ENCODE peak calls at places on chromosomes 2 and 18, in eight cellular contexts. L, X, D, V, N, Q, O and H are unnamed samples.

GRCh38 chr2:38515155-38516074 is 87.3 kb downstream of the HNRNPLL start:
- DNase-seq in L (no peak), X (peak; percentile 69), D (no peak), V (peak; percentile 79), N (no peak), Q (no peak), O (no peak), H (no peak)

GRCh38 chr2:214628091-214628490 is 181.4 kb downstream of the BARD1 start:
- DNase-seq in L (no peak), X (no peak), D (no peak), V (no peak), N (no peak), Q (no peak), O (no peak), H (no peak)

GRCh38 chr2:127658641-127659407 is 12.9 kb downstream of the GPR17 start:
- DNase-seq in L (no peak), X (no peak), D (no peak), V (no peak), N (no peak), Q (no peak), O (no peak), H (no peak)

GRCh38 chr2:217252181-217252580 is 392.3 kb upstream of the TNP1 start:
- DNase-seq in L (no peak), X (no peak), D (no peak), V (no peak), N (no peak), Q (no peak), O (no peak), H (no peak)

GRCh38 chr2:215432759-215433594 is 2.9 kb downstream of the FN1 start:
- DNase-seq in L (no peak), X (no peak), D (no peak), V (peak; percentile 51), N (no peak), Q (no peak), O (no peak), H (no peak)

GRCh38 chr2:117128471-117128870 is 686.0 kb upstream of the DDX18 start:
- DNase-seq in L (no peak), X (no peak), D (no peak), V (no peak), N (no peak), Q (no peak), O (no peak), H (no peak)

GRCh38 chr2:204282525-204282924 is 262.8 kb upstream of the PARD3B start:
- DNase-seq in L (no peak), X (no peak), D (no peak), V (no peak), N (no peak), Q (no peak), O (no peak), H (no peak)

GRCh38 chr2:209721497-209721896 is 50.1 kb upstream of the UNC80 start:
- DNase-seq in L (no peak), X (no peak), D (no peak), V (peak; percentile 29), N (no peak), Q (no peak), O (no peak), H (no peak)

GRCh38 chr2:215833531-215834162 is 179.7 kb downstream of the MREG start:
- DNase-seq in L (no peak), X (no peak), D (peak; percentile 72), V (peak; percentile 63), N (peak; percentile 6), Q (no peak), O (no peak), H (no peak)

GRCh38 chr18:65365245-65365955 is 385.4 kb upstream of the CDH7 start:
- DNase-seq in L (no peak), X (no peak), D (no peak), V (no peak), N (peak; percentile 68), Q (no peak), O (no peak), H (no peak)

GRCh38 chr2:144215701-144216675 is 303.9 kb downstream of the ZEB2 start:
- DNase-seq in L (no peak), X (no peak), D (no peak), V (no peak), N (peak; percentile 14), Q (no peak), O (no peak), H (no peak)

GRCh38 chr2:49832555-49832954 is 678.2 kb upstream of the FSHR start:
- DNase-seq in L (no peak), X (no peak), D (no peak), V (no peak), N (no peak), Q (no peak), O (no peak), H (no peak)

GRCh38 chr2:25042321-25043240 is 705 bp downstream of the EFR3B start:
- DNase-seq in L (peak; percentile 23), X (peak; percentile 59), D (peak; percentile 54), V (peak; percentile 18), N (no peak), Q (no peak), O (no peak), H (no peak)

GRCh38 chr2:37585982-37586621 is 85.3 kb downstream of the CDC42EP3 start:
- DNase-seq in L (peak; percentile 53), X (peak; percentile 35), D (no peak), V (peak; percentile 95), N (no peak), Q (no peak), O (peak; percentile 77), H (no peak)

GRCh38 chr2:110114007-110114591 is 1.5 kb downstream of the MALL start:
- DNase-seq in L (no peak), X (no peak), D (peak; percentile 14), V (no peak), N (peak; percentile 49), Q (no peak), O (no peak), H (no peak)

GRCh38 chr2:174974131-174974530 is 31.1 kb downstream of the CHN1 start:
- DNase-seq in L (no peak), X (no peak), D (no peak), V (no peak), N (no peak), Q (no peak), O (no peak), H (no peak)

GRCh38 chr2:31365834-31366505 is 48.6 kb downstream of the XDH start:
- DNase-seq in L (no peak), X (no peak), D (no peak), V (no peak), N (no peak), Q (no peak), O (no peak), H (no peak)

GRCh38 chr2:45781464-45781811 is 130.0 kb downstream of the PRKCE start:
- DNase-seq in L (no peak), X (no peak), D (no peak), V (no peak), N (no peak), Q (no peak), O (no peak), H (no peak)

GRCh38 chr2:232085179-232085578 is 123.7 kb downstream of the DIS3L2 start:
- DNase-seq in L (no peak), X (no peak), D (peak; percentile 7), V (no peak), N (no peak), Q (no peak), O (no peak), H (peak; percentile 7)

GRCh38 chr2:15745907-15746306 is 154.2 kb downstream of the DDX1 start:
- DNase-seq in L (no peak), X (no peak), D (no peak), V (no peak), N (no peak), Q (no peak), O (no peak), H (no peak)

GRCh38 chr2:95121495-95122196 is at the start of gene MRPS5:
- DNase-seq in L (peak; percentile 86), X (peak; percentile 98), D (peak; percentile 31), V (peak; percentile 57), N (peak; percentile 74), Q (no peak), O (peak; percentile 87), H (no peak)

GRCh38 chr2:1483551-1483950 is 70.3 kb downstream of the TPO start:
- DNase-seq in L (no peak), X (no peak), D (no peak), V (no peak), N (no peak), Q (no peak), O (no peak), H (no peak)

GRCh38 chr2:150571121-150571520 is 83.7 kb upstream of the RND3 start:
- DNase-seq in L (no peak), X (no peak), D (no peak), V (peak; percentile 74), N (no peak), Q (no peak), O (no peak), H (no peak)